ENCODE peak calls at places on chromosome 18, in seven cellular contexts. G is GM20000, R is NCI-H69, B is nucleus accumbens, M is fibroblast of the conjunctiva, X is psoas muscle, S is keratinocyte. I is an unnamed sample.

GRCh38 chr18:11520536-11520935 is 88.9 kb upstream of the SLC35G4 start:
- DNase-seq in G (no peak), R (no peak), B (no peak), M (no peak), X (no peak), S (no peak), I (no peak)

GRCh38 chr18:12278765-12279682 is 24.9 kb downstream of the CIDEA start:
- DNase-seq in G (no peak), R (no peak), B (no peak), M (peak), X (peak), S (no peak), I (peak)

GRCh38 chr18:55324166-55324565 is 263.8 kb downstream of the TCF4 start:
- DNase-seq in G (no peak), R (peak), B (no peak), M (no peak), X (no peak), S (no peak), I (no peak)

GRCh38 chr18:48804856-48805610 is 145.7 kb downstream of the SMAD7 start:
- DNase-seq in G (no peak), R (no peak), B (no peak), M (no peak), X (no peak), S (no peak), I (no peak)

GRCh38 chr18:13564579-13564978 is 161.8 kb downstream of the FAM210A start:
- DNase-seq in G (no peak), R (peak), B (no peak), M (no peak), X (no peak), S (no peak), I (no peak)

GRCh38 chr18:78090584-78090983 is 840.9 kb downstream of the GALR1 start:
- DNase-seq in G (no peak), R (peak), B (no peak), M (no peak), X (no peak), S (no peak), I (no peak)

GRCh38 chr18:54023471-54023870 is 201.0 kb downstream of the MBD2 start:
- DNase-seq in G (no peak), R (no peak), B (no peak), M (no peak), X (no peak), S (peak), I (no peak)

GRCh38 chr18:65409266-65409665 is 341.5 kb upstream of the CDH7 start:
- DNase-seq in G (no peak), R (peak), B (no peak), M (no peak), X (no peak), S (no peak), I (no peak)

GRCh38 chr18:8526316-8526715 is 82.9 kb upstream of the RAB12 start:
- DNase-seq in G (no peak), R (no peak), B (no peak), M (no peak), X (no peak), S (no peak), I (no peak)

GRCh38 chr18:26771524-26771923 is 94.0 kb downstream of the AQP4 start:
- DNase-seq in G (peak), R (peak), B (no peak), M (no peak), X (no peak), S (no peak), I (no peak)

GRCh38 chr18:54762386-54762785 is 65.9 kb upstream of the RAB27B start:
- DNase-seq in G (no peak), R (no peak), B (no peak), M (no peak), X (no peak), S (no peak), I (no peak)

GRCh38 chr18:26268454-26268853 is 42.2 kb downstream of the TAF4B start:
- DNase-seq in G (no peak), R (no peak), B (no peak), M (no peak), X (no peak), S (peak), I (no peak)

GRCh38 chr18:41354151-41354550 is 600.9 kb upstream of the PIK3C3 start:
- DNase-seq in G (no peak), R (no peak), B (no peak), M (no peak), X (no peak), S (no peak), I (no peak)

GRCh38 chr18:5463390-5463789 is 80.4 kb downstream of the EPB41L3 start:
- DNase-seq in G (no peak), R (peak), B (no peak), M (peak), X (peak), S (no peak), I (no peak)

GRCh38 chr18:68428666-68429065 is 286.2 kb downstream of the TMX3 start:
- DNase-seq in G (no peak), R (no peak), B (no peak), M (no peak), X (no peak), S (no peak), I (no peak)

GRCh38 chr18:59143441-59143840 is 3.8 kb downstream of the SEC11C start:
- DNase-seq in G (peak), R (no peak), B (no peak), M (no peak), X (no peak), S (no peak), I (no peak)

GRCh38 chr18:63078471-63078870 is 241.1 kb downstream of the BCL2 start:
- DNase-seq in G (peak), R (no peak), B (no peak), M (no peak), X (no peak), S (no peak), I (no peak)

GRCh38 chr18:13451661-13452447 is 233.3 kb downstream of the LDLRAD4 start:
- DNase-seq in G (no peak), R (no peak), B (no peak), M (no peak), X (no peak), S (no peak), I (no peak)

GRCh38 chr18:13710460-13710859 is 15.9 kb downstream of the FAM210A start:
- DNase-seq in G (no peak), R (no peak), B (no peak), M (no peak), X (no peak), S (peak), I (no peak)

GRCh38 chr18:42047721-42048120 is 92.7 kb downstream of the PIK3C3 start:
- DNase-seq in G (no peak), R (no peak), B (no peak), M (no peak), X (no peak), S (no peak), I (no peak)

GRCh38 chr18:22828171-22828570 is 105.0 kb upstream of the RBBP8 start:
- DNase-seq in G (no peak), R (no peak), B (no peak), M (no peak), X (no peak), S (no peak), I (no peak)

GRCh38 chr18:55833543-55833942 is 245.6 kb upstream of the TCF4 start:
- DNase-seq in G (no peak), R (no peak), B (no peak), M (peak), X (no peak), S (peak), I (peak)

GRCh38 chr18:25074925-25075693 is 276.9 kb downstream of the ZNF521 start:
- DNase-seq in G (no peak), R (no peak), B (no peak), M (no peak), X (no peak), S (no peak), I (no peak)

GRCh38 chr18:77100751-77101355 is 31.7 kb downstream of the MBP start:
- DNase-seq in G (no peak), R (no peak), B (no peak), M (no peak), X (no peak), S (peak), I (no peak)

GRCh38 chr18:22739243-22739642 is 193.9 kb upstream of the RBBP8 start:
- DNase-seq in G (no peak), R (no peak), B (no peak), M (no peak), X (no peak), S (no peak), I (no peak)

GRCh38 chr18:51196811-51197660 is 445 bp downstream of the MEX3C start:
- DNase-seq in G (peak), R (peak), B (no peak), M (no peak), X (no peak), S (no peak), I (no peak)

GRCh38 chr18:3061581-3062416 is 48.9 kb upstream of the LPIN2 start:
- DNase-seq in G (no peak), R (no peak), B (no peak), M (no peak), X (no peak), S (no peak), I (no peak)

GRCh38 chr18:21012308-21012707 is 99.3 kb downstream of the ROCK1 start:
- DNase-seq in G (no peak), R (no peak), B (no peak), M (no peak), X (no peak), S (no peak), I (no peak)

GRCh38 chr18:62236252-62236651 is 49.2 kb downstream of the RELCH start:
- DNase-seq in G (no peak), R (no peak), B (no peak), M (no peak), X (no peak), S (no peak), I (no peak)

GRCh38 chr18:51726614-51727013 is 529.1 kb upstream of the MEX3C start:
- DNase-seq in G (no peak), R (peak), B (no peak), M (no peak), X (no peak), S (no peak), I (no peak)

GRCh38 chr18:1302861-1303260 is 398.2 kb downstream of the ADCYAP1 start:
- DNase-seq in G (no peak), R (peak), B (no peak), M (no peak), X (no peak), S (no peak), I (no peak)

GRCh38 chr18:46226461-46226860 is 122.3 kb downstream of the HAUS1 start:
- DNase-seq in G (no peak), R (no peak), B (no peak), M (no peak), X (no peak), S (no peak), I (peak)

GRCh38 chr18:12783524-12783923 is 80.7 kb downstream of the PSMG2 start:
- DNase-seq in G (no peak), R (no peak), B (no peak), M (no peak), X (no peak), S (no peak), I (no peak)

GRCh38 chr18:22559414-22560282 is 141.9 kb upstream of the CTAGE1 start:
- DNase-seq in G (peak), R (peak), B (no peak), M (no peak), X (peak), S (no peak), I (no peak)

GRCh38 chr18:63907649-63908048 is at the start of gene SERPINB10:
- DNase-seq in G (peak), R (no peak), B (no peak), M (no peak), X (no peak), S (peak), I (no peak)

GRCh38 chr18:9348766-9349165 is 14.2 kb downstream of the TWSG1 start:
- DNase-seq in G (no peak), R (no peak), B (no peak), M (no peak), X (no peak), S (no peak), I (no peak)